ENCODE peak calls at places on chromosomes 13 and 19, in five cellular contexts. V, N, Y, O and B are unnamed samples.

GRCh38 chr13:98123176-98123575 is 19.7 kb upstream of the FARP1 start:
- DNase-seq in V (no peak), N (no peak), Y (no peak), O (no peak), B (no peak)

GRCh38 chr13:49610176-49610575 is 18.1 kb upstream of the ARL11 start:
- DNase-seq in V (no peak), N (no peak), Y (no peak), O (no peak), B (no peak)

GRCh38 chr13:27952931-27953670 is 16.0 kb downstream of the CDX2 start:
- DNase-seq in V (no peak), N (no peak), Y (no peak), O (no peak), B (no peak)

GRCh38 chr19:13135068-13136062 is 14.8 kb downstream of the STX10 start:
- DNase-seq in V (no peak), N (no peak), Y (no peak), O (no peak), B (no peak)

GRCh38 chr13:87368639-87369038 is 302.5 kb upstream of the SLITRK5 start:
- DNase-seq in V (no peak), N (no peak), Y (no peak), O (no peak), B (no peak)

GRCh38 chr13:71808708-71809107 is 58.3 kb downstream of the DACH1 start:
- DNase-seq in V (no peak), N (no peak), Y (no peak), O (no peak), B (no peak)

GRCh38 chr19:33063356-33064116 is 1.2 kb downstream of the RHPN2 start:
- DNase-seq in V (no peak), N (no peak), Y (no peak), O (peak), B (no peak)

GRCh38 chr13:95970878-95971277 is 82.3 kb downstream of the UGGT2 start:
- DNase-seq in V (no peak), N (no peak), Y (no peak), O (no peak), B (no peak)

GRCh38 chr19:595326-596262 is 5.9 kb downstream of the HCN2 start:
- DNase-seq in V (no peak), N (no peak), Y (no peak), O (no peak), B (no peak)

GRCh38 chr13:93270769-93271753 is 44.5 kb downstream of the GPC6 start:
- DNase-seq in V (no peak), N (no peak), Y (no peak), O (peak), B (no peak)

GRCh38 chr13:100646030-100646673 is 28.4 kb downstream of the TMTC4 start:
- DNase-seq in V (no peak), N (no peak), Y (no peak), O (peak), B (no peak)

GRCh38 chr19:49554701-49555181 is 25.6 kb downstream of the NOSIP start:
- DNase-seq in V (peak), N (no peak), Y (no peak), O (no peak), B (no peak)

GRCh38 chr13:25882732-25883357 is 169.0 kb downstream of the SHISA2 start:
- DNase-seq in V (no peak), N (no peak), Y (no peak), O (no peak), B (no peak)

GRCh38 chr19:4337906-4338440 is 654 bp downstream of the STAP2 start:
- DNase-seq in V (peak), N (no peak), Y (peak), O (no peak), B (peak)

GRCh38 chr13:23790591-23791170 is 98.5 kb downstream of the MIPEP start:
- DNase-seq in V (no peak), N (no peak), Y (no peak), O (no peak), B (no peak)

GRCh38 chr19:45395524-45396388 is 9.1 kb downstream of the PPP1R13L start:
- DNase-seq in V (no peak), N (no peak), Y (no peak), O (no peak), B (no peak)

GRCh38 chr19:18605546-18606280 is 886 bp downstream of the CRLF1 start:
- DNase-seq in V (no peak), N (no peak), Y (no peak), O (no peak), B (no peak)

GRCh38 chr13:112943309-112944125 is 25.5 kb upstream of the MCF2L start:
- DNase-seq in V (peak), N (no peak), Y (peak), O (peak), B (peak)

GRCh38 chr19:5547881-5548280 is 19.9 kb downstream of the TINCR start:
- DNase-seq in V (no peak), N (no peak), Y (no peak), O (peak), B (no peak)

GRCh38 chr13:36297259-36297599 is 385 bp downstream of the CCDC169 start:
- DNase-seq in V (no peak), N (no peak), Y (no peak), O (peak), B (no peak)

GRCh38 chr13:87355451-87355850 is 315.7 kb upstream of the SLITRK5 start:
- DNase-seq in V (no peak), N (no peak), Y (no peak), O (no peak), B (no peak)

GRCh38 chr19:53774011-53774410 is 50.1 kb downstream of the NLRP12 start:
- DNase-seq in V (no peak), N (no peak), Y (no peak), O (no peak), B (no peak)

GRCh38 chr19:4390017-4390861 is 10.1 kb downstream of the SH3GL1 start:
- DNase-seq in V (peak), N (no peak), Y (no peak), O (no peak), B (no peak)

GRCh38 chr13:19605161-19605955 is 28.1 kb upstream of the MPHOSPH8 start:
- DNase-seq in V (no peak), N (no peak), Y (peak), O (no peak), B (no peak)

GRCh38 chr13:56332671-56333070 is 808.0 kb upstream of the PRR20A start:
- DNase-seq in V (no peak), N (no peak), Y (no peak), O (no peak), B (no peak)

GRCh38 chr19:11942008-11942842 is 17.3 kb downstream of the ZNF700 start:
- DNase-seq in V (no peak), N (no peak), Y (no peak), O (no peak), B (no peak)

DNA sequence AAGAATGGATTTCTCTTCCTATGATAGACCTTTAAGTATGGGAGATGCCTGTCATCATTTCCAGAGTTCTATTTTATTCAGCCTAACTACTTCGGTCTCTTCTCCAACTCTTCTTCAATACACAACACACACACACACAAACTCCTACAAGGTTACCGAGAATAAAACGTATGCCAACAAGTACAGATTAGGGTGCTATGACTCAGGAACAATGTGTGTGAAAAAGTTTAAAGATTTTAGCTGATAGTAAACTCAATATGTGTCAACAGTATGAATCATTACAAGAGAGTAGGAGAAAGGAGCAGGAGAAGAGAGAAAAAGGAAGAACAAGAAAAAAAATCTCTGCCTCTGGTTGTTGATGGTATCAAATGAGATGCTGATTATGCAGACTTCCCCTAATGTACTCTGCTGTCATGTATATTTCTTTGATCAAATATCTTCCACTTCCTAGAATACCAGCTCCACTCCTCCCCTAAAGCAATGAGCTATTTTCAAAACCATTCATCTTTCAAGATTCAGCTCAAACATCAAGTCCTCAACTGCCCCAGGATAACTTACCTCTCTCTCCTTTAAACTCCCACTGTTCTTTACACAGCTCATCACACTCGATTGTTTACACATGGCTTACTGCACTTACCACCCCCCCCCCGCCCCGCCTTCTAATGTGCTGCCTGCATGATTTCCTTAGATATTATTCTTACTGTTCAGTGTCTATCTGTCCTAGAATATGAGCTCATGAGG is 95.6 kb downstream of the FAM216B start:
- DNase-seq in V (no peak), N (no peak), Y (no peak), O (no peak), B (no peak)
- TF ChIP-seq POLR2A in V (no peak), N (no peak), Y (no peak), O (no peak), B (no peak)

GRCh38 chr19:58572026-58572817 is 913 bp downstream of the MZF1 start:
- DNase-seq in V (no peak), N (no peak), Y (peak), O (no peak), B (no peak)
- TF ChIP-seq POLR2A in V (no peak), N (no peak), Y (no peak), O (no peak), B (no peak)

GRCh38 chr19:1907563-1908363 is 2.6 kb downstream of the ADAT3 start:
- DNase-seq in V (no peak), N (no peak), Y (no peak), O (no peak), B (peak)
- TF ChIP-seq POLR2A in V (no peak), N (no peak), Y (no peak), O (no peak), B (no peak)

DNA sequence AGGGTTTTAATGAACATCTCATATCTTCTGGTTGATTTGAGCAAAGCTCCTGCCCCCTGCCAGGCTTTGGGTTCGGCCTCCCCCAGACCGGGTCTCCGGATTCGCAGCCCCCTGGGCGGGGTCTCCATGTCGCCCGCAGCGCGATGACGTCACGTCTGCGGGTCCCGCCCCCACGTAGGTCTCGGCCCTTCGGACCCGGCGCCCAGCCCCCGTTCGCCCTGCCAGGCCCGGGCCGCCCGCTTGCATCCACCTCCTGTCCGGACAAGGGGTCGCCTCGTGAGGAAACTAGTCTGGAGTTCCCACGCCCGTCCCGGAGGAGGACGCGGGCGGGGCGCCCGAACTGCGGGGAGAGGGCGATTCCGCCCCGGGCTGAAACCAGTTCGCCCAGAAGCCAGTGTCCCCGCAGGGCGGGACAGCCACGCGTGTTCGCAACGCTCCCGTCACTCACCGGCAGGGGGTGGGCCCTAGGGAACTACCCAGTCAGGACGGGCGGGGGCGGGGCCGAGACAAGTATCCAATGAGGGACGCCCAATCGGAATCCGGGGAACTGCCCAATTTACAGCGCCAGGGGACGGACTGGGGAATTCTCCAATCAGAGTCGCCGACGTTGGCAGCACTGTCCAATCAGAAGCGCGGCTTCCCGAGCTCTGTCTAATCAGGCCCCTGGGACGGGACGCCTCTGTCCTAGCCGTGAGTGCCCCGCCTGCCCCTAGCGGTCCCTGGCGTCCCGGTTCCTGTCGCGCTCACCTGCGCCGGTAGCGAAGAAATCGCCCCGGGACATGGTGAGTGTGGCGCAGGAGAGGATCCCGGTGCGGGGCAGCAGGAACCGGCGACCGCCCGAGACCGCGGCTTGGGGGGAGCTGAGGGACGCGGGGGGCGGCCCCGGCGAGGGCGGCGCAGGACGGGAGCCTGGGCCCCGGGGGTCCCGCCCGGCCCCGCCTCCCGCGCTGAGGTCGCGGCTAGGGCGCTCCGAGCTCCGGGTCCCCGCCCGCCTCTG is at the start of gene ZNF555:
- DNase-seq in V (peak), N (peak), Y (peak), O (peak), B (peak)
- TF ChIP-seq POLR2A in V (peak), N (no peak), Y (no peak), O (peak), B (peak)